ENCODE peak calls at places on chromosomes 1 and 21, in five cellular contexts. D, N, U, I and R are unnamed samples.

GRCh38 chr1:34746101-34746500 is 8.7 kb upstream of the GJB5 start:
- DNase-seq in D (no peak), N (no peak), U (no peak), I (no peak), R (no peak)

GRCh38 chr1:91622586-91622985 is 121.9 kb downstream of the CDC7 start:
- DNase-seq in D (no peak), N (no peak), U (peak), I (no peak), R (no peak)

GRCh38 chr1:118223426-118223825 is 38.4 kb upstream of the SPAG17 start:
- DNase-seq in D (peak), N (peak), U (no peak), I (no peak), R (no peak)

GRCh38 chr1:64875606-64876005 is 90.7 kb downstream of the JAK1 start:
- DNase-seq in D (no peak), N (no peak), U (no peak), I (no peak), R (no peak)

GRCh38 chr1:15702722-15703550 is 18.8 kb downstream of the PLEKHM2 start:
- DNase-seq in D (no peak), N (peak), U (peak), I (peak), R (no peak)

GRCh38 chr21:33286600-33287456 is 20.7 kb downstream of the IL10RB start:
- DNase-seq in D (peak), N (peak), U (peak), I (no peak), R (peak)

GRCh38 chr1:25675729-25676476 is 59.3 kb downstream of the MAN1C1 start:
- DNase-seq in D (no peak), N (no peak), U (peak), I (no peak), R (no peak)

GRCh38 chr1:32817159-32817814 is at the start of the genes S100PBP and YARS1:
- DNase-seq in D (peak), N (peak), U (peak), I (peak), R (peak)

GRCh38 chr1:227661495-227661894 is 73.6 kb downstream of the JMJD4 start:
- DNase-seq in D (no peak), N (no peak), U (no peak), I (no peak), R (no peak)

GRCh38 chr1:31517301-31517700 is 59.0 kb upstream of the TINAGL1 start:
- DNase-seq in D (no peak), N (no peak), U (no peak), I (no peak), R (no peak)

GRCh38 chr21:20971296-20971921 is 26.8 kb upstream of the NCAM2 start:
- DNase-seq in D (peak), N (peak), U (no peak), I (peak), R (peak)

GRCh38 chr21:32562426-32562825 is 22.9 kb downstream of the TCP10L start:
- DNase-seq in D (peak), N (peak), U (no peak), I (no peak), R (peak)

GRCh38 chr1:19765623-19766022 is 34.1 kb downstream of the TMCO4 start:
- DNase-seq in D (peak), N (peak), U (no peak), I (no peak), R (peak)

GRCh38 chr1:108719253-108719652 is 6.5 kb downstream of the FNDC7 start:
- DNase-seq in D (peak), N (peak), U (no peak), I (no peak), R (no peak)

GRCh38 chr1:30423570-30423969 is 299.8 kb downstream of the MATN1 start:
- DNase-seq in D (no peak), N (no peak), U (no peak), I (no peak), R (no peak)

GRCh38 chr1:241591736-241592135 is 48.4 kb downstream of the CHML start:
- DNase-seq in D (no peak), N (no peak), U (no peak), I (no peak), R (no peak)

GRCh38 chr21:41778974-41779600 is 12.2 kb upstream of the RIPK4 start:
- DNase-seq in D (no peak), N (no peak), U (peak), I (no peak), R (no peak)

GRCh38 chr1:67645495-67646144 is 39.4 kb upstream of the GADD45A start:
- DNase-seq in D (peak), N (peak), U (peak), I (peak), R (peak)

GRCh38 chr1:229114315-229114714 is 156.6 kb upstream of the RAB4A start:
- DNase-seq in D (no peak), N (no peak), U (no peak), I (no peak), R (no peak)

GRCh38 chr1:53381790-53382401 is 54.0 kb upstream of the LRP8 start:
- DNase-seq in D (peak), N (peak), U (no peak), I (no peak), R (peak)

GRCh38 chr1:80375662-80376061 is 1369.1 kb upstream of the ADGRL4 start:
- DNase-seq in D (peak), N (peak), U (no peak), I (no peak), R (peak)

GRCh38 chr21:34974162-34974981 is 74.7 kb downstream of the RUNX1 start:
- DNase-seq in D (no peak), N (no peak), U (no peak), I (peak), R (no peak)

GRCh38 chr1:40381268-40382109 is 8.0 kb downstream of the SMAP2 start:
- DNase-seq in D (no peak), N (no peak), U (no peak), I (no peak), R (no peak)

GRCh38 chr1:174976436-174977107 is 23.2 kb upstream of the CACYBP start:
- DNase-seq in D (peak), N (peak), U (no peak), I (no peak), R (no peak)

GRCh38 chr1:185556551-185556950 is 177.6 kb upstream of the HMCN1 start:
- DNase-seq in D (no peak), N (peak), U (no peak), I (no peak), R (peak)

GRCh38 chr1:5876251-5876650 is 116.0 kb downstream of the NPHP4 start:
- DNase-seq in D (no peak), N (no peak), U (no peak), I (no peak), R (no peak)

GRCh38 chr1:53706356-53706755 is 32.6 kb downstream of the GLIS1 start:
- DNase-seq in D (no peak), N (no peak), U (peak), I (no peak), R (no peak)

GRCh38 chr1:85579619-85580018 is 942 bp upstream of the CCN1 start:
- DNase-seq in D (no peak), N (peak), U (peak), I (no peak), R (no peak)

GRCh38 chr1:207404849-207405525 is 49.1 kb upstream of the CR2 start:
- DNase-seq in D (peak), N (peak), U (no peak), I (no peak), R (peak)

GRCh38 chr1:177307771-177308170 is 137.0 kb downstream of the BRINP2 start:
- DNase-seq in D (no peak), N (peak), U (no peak), I (no peak), R (peak)

GRCh38 chr1:7954683-7955082 is 6.8 kb upstream of the PARK7 start:
- DNase-seq in D (no peak), N (no peak), U (no peak), I (no peak), R (no peak)

GRCh38 chr21:41216486-41216885 is 48.5 kb downstream of the BACE2 start:
- DNase-seq in D (no peak), N (no peak), U (no peak), I (no peak), R (no peak)

GRCh38 chr1:230706887-230707731 is 6.8 kb downstream of the AGT start:
- DNase-seq in D (no peak), N (no peak), U (no peak), I (no peak), R (no peak)

GRCh38 chr1:35554261-35555211 is 2.7 kb downstream of the KIAA0319L start:
- DNase-seq in D (no peak), N (no peak), U (no peak), I (no peak), R (no peak)

GRCh38 chr1:64234714-64235113 is 31.3 kb downstream of the UBE2U start:
- DNase-seq in D (no peak), N (no peak), U (no peak), I (no peak), R (no peak)

GRCh38 chr1:36150296-36151132 is 1.2 kb upstream of the TRAPPC3 start:
- DNase-seq in D (peak), N (peak), U (peak), I (peak), R (peak)

GRCh38 chr1:46172321-46172720 is 2.6 kb upstream of the TSPAN1 start:
- DNase-seq in D (no peak), N (no peak), U (peak), I (no peak), R (no peak)

GRCh38 chr21:45772180-45772579 is 128.7 kb downstream of the PCBP3 start:
- DNase-seq in D (no peak), N (no peak), U (no peak), I (no peak), R (no peak)

GRCh38 chr1:232891656-232892317 is 58.6 kb upstream of the NTPCR start:
- DNase-seq in D (no peak), N (peak), U (no peak), I (no peak), R (no peak)
- H3K4me3 ChIP-seq in D (no peak), N (peak), U (no peak), I (no peak), R (no peak)

DNA sequence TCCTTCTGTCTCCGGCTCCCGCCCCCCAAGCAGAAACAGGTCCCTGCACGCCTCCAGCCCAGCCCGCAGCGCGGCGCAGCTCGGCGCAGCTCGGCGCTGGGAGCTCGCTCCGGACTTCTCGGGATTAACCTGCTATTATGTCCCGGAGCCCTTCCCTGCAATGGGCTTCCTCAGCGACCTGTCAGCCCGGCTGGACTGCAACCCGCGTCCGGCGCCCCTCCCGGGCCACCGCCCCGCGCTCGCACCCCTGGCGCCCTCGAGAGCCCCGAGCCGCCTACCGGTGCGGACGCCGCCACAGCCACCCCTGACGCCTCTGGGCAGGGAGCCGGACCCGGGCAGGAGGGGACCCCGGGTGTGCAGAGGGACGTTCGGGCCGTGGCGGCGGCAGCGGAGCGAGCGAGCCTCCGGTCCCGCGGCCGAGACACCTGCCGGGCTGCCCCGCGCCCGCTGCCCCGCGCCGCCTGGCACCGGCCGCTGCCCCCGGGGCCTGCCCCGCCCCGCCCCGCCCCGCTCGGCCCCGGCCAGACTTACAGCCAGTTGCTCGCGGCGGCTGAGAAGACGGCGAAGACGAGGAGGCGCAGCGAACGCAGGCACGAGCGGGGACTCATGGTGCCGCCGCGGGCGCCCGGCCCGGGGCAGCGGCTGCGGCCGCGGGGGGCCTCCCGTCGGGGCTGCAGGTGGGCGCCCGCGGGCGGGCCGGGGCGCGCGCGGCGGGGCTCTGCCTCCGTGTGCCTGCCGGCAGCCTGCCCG is 407 bp downstream of the WNT4 start:
- DNase-seq in D (no peak), N (peak), U (no peak), I (no peak), R (no peak)
- H3K4me3 ChIP-seq in D (peak), N (peak), U (peak), I (peak), R (peak)

GRCh38 chr1:167066333-167067122 is 23.6 kb downstream of the GPA33 start:
- DNase-seq in D (peak), N (peak), U (peak), I (peak), R (no peak)
- H3K4me3 ChIP-seq in D (peak), N (peak), U (no peak), I (no peak), R (peak)

DNA sequence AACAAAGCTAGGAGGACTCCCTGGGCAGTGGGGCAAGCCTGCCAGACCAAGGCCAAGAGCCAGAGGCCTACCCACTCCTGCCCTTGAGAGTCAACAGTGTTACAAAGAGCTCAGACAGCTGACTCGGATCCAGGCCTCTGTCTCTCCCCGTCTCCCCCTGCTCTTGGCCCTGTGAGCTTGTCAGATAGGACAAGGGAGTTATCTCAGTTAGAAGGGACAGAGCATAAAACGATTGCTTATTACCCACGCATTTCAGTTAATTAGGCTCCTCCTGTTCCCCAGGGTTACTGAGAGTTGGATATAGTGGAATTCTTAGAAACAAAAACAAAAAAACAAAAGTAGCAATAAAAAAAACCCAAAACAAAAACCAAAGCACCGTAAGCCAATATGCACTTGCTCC is 1.3 kb downstream of the SLC41A1 start:
- DNase-seq in D (peak), N (peak), U (no peak), I (no peak), R (no peak)
- H3K4me3 ChIP-seq in D (no peak), N (peak), U (peak), I (no peak), R (peak)

GRCh38 chr21:31332525-31332924 is 11.5 kb downstream of the TIAM1 start:
- DNase-seq in D (no peak), N (no peak), U (no peak), I (no peak), R (no peak)

GRCh38 chr21:31330144-31330483 is 13.9 kb downstream of the TIAM1 start:
- DNase-seq in D (no peak), N (no peak), U (no peak), I (no peak), R (no peak)

GRCh38 chr21:31329431-31330143 is 14.5 kb downstream of the TIAM1 start:
- DNase-seq in D (no peak), N (no peak), U (no peak), I (no peak), R (no peak)

GRCh38 chr21:31331231-31331630 is 12.8 kb downstream of the TIAM1 start:
- DNase-seq in D (no peak), N (no peak), U (no peak), I (no peak), R (no peak)

DNA sequence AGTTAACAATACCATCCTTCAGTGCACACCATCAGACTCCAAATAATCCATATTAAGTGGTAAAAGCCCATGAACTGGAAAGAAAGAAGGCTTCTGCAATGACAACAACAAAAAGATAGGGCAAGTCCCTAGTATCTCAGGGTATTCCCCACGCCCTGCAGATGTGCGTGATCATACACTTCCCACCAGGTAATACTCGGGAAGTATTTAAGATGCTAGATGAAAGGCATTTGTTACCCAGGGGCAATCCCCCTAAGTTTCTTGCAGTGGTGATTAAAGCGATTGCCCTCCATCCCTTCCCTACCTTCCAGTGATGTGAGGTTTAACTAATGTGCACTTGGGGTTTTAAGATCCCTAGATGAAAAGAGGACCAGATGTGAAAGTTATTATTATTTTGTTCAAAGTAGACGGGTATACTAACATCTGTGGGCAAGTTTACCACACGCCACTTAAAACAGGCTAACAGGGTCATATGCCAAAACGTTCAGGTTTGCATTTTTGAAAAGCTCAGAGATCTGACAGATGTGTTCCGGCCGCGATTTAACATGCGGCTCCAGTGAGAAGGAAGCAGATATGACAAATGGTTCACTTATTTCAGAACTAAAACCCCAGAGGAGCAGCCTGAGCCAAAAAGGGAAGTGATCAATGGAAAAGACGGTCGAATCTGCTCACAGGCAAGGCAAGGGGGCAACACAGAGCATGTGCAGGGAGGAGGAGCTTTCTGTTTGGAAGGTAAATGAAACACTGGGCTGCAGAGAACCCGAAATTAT is 17.4 kb downstream of the TIAM1 start:
- DNase-seq in D (no peak), N (peak), U (no peak), I (no peak), R (peak)
- H3K4me3 ChIP-seq in D (no peak), N (peak), U (no peak), I (no peak), R (peak)

GRCh38 chr21:14675774-14676530 is 129.8 kb upstream of the SAMSN1 start:
- DNase-seq in D (no peak), N (no peak), U (no peak), I (no peak), R (no peak)
- H3K4me3 ChIP-seq in D (no peak), N (no peak), U (no peak), I (no peak), R (no peak)

GRCh38 chr1:27563407-27564263 is 40.3 kb downstream of the AHDC1 start:
- DNase-seq in D (no peak), N (peak), U (peak), I (peak), R (no peak)
- H3K4me3 ChIP-seq in D (no peak), N (no peak), U (no peak), I (no peak), R (no peak)

GRCh38 chr1:111597433-111597832 is 22.2 kb upstream of the RAP1A start:
- DNase-seq in D (no peak), N (peak), U (no peak), I (no peak), R (no peak)

GRCh38 chr1:111594128-111594693 is 25.4 kb upstream of the RAP1A start:
- DNase-seq in D (no peak), N (no peak), U (no peak), I (no peak), R (no peak)

GRCh38 chr1:111596499-111596898 is 23.1 kb upstream of the RAP1A start:
- DNase-seq in D (no peak), N (no peak), U (no peak), I (no peak), R (no peak)

GRCh38 chr1:111593403-111594127 is 26.0 kb upstream of the RAP1A start:
- DNase-seq in D (no peak), N (peak), U (no peak), I (no peak), R (no peak)

DNA sequence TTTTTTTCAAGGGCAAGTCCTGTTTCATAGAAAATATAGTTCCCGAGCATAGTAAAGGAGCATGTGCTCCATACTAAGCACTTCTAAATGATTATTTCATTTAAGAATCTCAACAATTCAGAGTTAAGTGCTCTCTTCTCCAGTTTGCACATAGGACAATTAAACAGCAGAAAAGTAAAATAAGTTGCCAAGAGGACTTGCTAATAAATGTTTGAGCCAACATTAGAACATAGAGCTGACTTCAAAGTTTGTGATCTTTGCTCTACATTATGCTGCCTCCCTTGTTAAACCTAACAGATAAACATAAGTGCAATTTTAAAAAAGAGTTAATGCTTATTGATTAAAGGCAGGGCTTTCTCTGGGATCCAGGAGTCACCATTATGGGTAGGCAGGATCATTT is 23.8 kb upstream of the RAP1A start:
- DNase-seq in D (no peak), N (no peak), U (no peak), I (no peak), R (no peak)
- H3K4me3 ChIP-seq in D (no peak), N (no peak), U (no peak), I (no peak), R (no peak)

DNA sequence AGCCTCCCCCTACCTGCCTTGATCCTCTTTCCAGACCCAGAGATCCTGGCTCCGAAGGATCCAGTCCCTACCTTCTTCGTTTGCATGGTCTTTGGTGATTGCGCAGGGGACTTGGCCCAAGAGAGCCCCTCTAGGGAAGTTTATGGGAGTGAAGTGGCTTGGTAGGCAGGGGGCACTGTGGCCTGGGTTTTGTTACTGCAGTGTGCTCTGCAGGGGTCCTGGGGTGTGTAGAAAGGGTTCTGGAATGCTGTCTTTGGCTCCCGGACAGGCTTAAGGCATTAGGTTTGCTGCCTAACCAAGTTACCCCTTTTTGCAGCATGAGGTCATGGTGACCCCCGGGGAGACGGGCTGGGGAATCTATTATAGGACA is 3.8 kb downstream of the ATP8B2 start:
- DNase-seq in D (peak), N (peak), U (no peak), I (no peak), R (no peak)
- H3K4me3 ChIP-seq in D (peak), N (peak), U (peak), I (peak), R (peak)

GRCh38 chr1:93678966-93679480 is 2.6 kb downstream of the BCAR3 start:
- DNase-seq in D (no peak), N (no peak), U (no peak), I (no peak), R (no peak)
- H3K4me3 ChIP-seq in D (no peak), N (peak), U (no peak), I (no peak), R (peak)